ENCODE peak calls at places on chromosomes 3 and 15, in eight cellular contexts. P is heart left ventricle, F is HEK293T, X is sciatic nerve, L is PC-3, E is MM.1S, R is NCI-H510A, Z is kidney glomerular epithelial cell. J is an unnamed sample.

GRCh38 chr3:25037049-25037547 is 391.0 kb upstream of the RARB start:
- DNase-seq in Z (no peak), L (no peak), R (no peak), F (no peak), E (no peak), X (no peak), P (no peak), J (peak)

GRCh38 chr3:55721716-55722484 is 234.8 kb upstream of the WNT5A start:
- DNase-seq in Z (peak), X (no peak), R (no peak), L (peak), E (peak), P (no peak), F (peak), J (peak)

GRCh38 chr3:76756578-76756977 is 283.3 kb upstream of the ROBO2 start:
- DNase-seq in R (no peak), Z (no peak), X (no peak), E (no peak), L (no peak), F (no peak), P (no peak), J (no peak)

GRCh38 chr15:63402498-63403253 is 21.0 kb upstream of the CA12 start:
- DNase-seq in L (peak), Z (peak), P (no peak), X (no peak), E (peak), R (no peak), F (peak), J (peak)

GRCh38 chr15:98803228-98804056 is 155.1 kb downstream of the IGF1R start:
- DNase-seq in Z (peak), X (no peak), L (peak), R (no peak), F (no peak), P (no peak), E (no peak), J (no peak)

GRCh38 chr3:4845882-4846281 is 133.4 kb upstream of the BHLHE40 start:
- DNase-seq in Z (no peak), F (no peak), E (peak), X (no peak), L (no peak), R (no peak), P (no peak), J (no peak)

GRCh38 chr15:75067123-75067854 is 43.9 kb downstream of the PPCDC start:
- DNase-seq in P (no peak), R (no peak), L (peak), F (no peak), X (no peak), Z (peak), E (peak), J (no peak)

GRCh38 chr3:159458982-159459381 is 529.7 kb upstream of the IL12A start:
- DNase-seq in F (no peak), R (no peak), L (no peak), X (no peak), E (no peak), P (no peak), Z (peak), J (no peak)

GRCh38 chr15:85380860-85381535 is 595 bp downstream of the AKAP13 start:
- DNase-seq in L (peak), X (peak), F (peak), P (peak), E (peak), R (no peak), Z (no peak), J (peak)

GRCh38 chr15:60000824-60001641 is 3.1 kb upstream of the FOXB1 start:
- DNase-seq in F (no peak), E (no peak), X (no peak), P (no peak), Z (no peak), R (no peak), L (no peak), J (no peak)

GRCh38 chr15:40787344-40787841 is 17.6 kb downstream of the C15orf62 start:
- DNase-seq in F (no peak), R (peak), E (peak), L (peak), Z (peak), P (no peak), X (no peak), J (peak)

GRCh38 chr3:195352895-195353488 is 82.0 kb upstream of the XXYLT1 start:
- DNase-seq in E (no peak), X (no peak), R (no peak), Z (peak), L (peak), P (no peak), F (no peak), J (peak)

GRCh38 chr15:48544816-48545215 is 100.7 kb downstream of the FBN1 start:
- DNase-seq in R (no peak), E (no peak), P (no peak), X (no peak), Z (no peak), L (no peak), F (no peak), J (no peak)